ENCODE peak calls at places on chromosomes 11 and 22, in six cellular contexts. One of them, this sample, is unnamed.

GRCh38 chr11:10004526-10005113 is 289.4 kb downstream of the SBF2 start:
- DNase-seq in mesendoderm: peak
- DNase-seq in pancreas: no peak
- DNase-seq in substantia nigra: no peak
- DNase-seq in fibroblast of lung: peak
- DNase-seq in endodermal cell: peak
- DNase-seq in this sample: no peak

GRCh38 chr22:24424001-24424900 is 3.1 kb upstream of the ADORA2A start:
- DNase-seq in substantia nigra: no peak
- DNase-seq in pancreas: no peak
- DNase-seq in fibroblast of lung: no peak
- DNase-seq in mesendoderm: no peak
- DNase-seq in endodermal cell: peak
- DNase-seq in this sample: no peak

GRCh38 chr11:90229791-90230190 is 6.9 kb upstream of the CHORDC1 start:
- DNase-seq in mesendoderm: no peak
- DNase-seq in substantia nigra: no peak
- DNase-seq in fibroblast of lung: peak
- DNase-seq in endodermal cell: no peak
- DNase-seq in pancreas: no peak
- DNase-seq in this sample: no peak

GRCh38 chr11:124724854-124725718 is 14.7 kb upstream of the NRGN start:
- DNase-seq in substantia nigra: no peak
- DNase-seq in fibroblast of lung: no peak
- DNase-seq in mesendoderm: no peak
- DNase-seq in endodermal cell: no peak
- DNase-seq in pancreas: no peak
- DNase-seq in this sample: peak

GRCh38 chr11:1035577-1036283 is 788 bp downstream of the MUC6 start:
- DNase-seq in endodermal cell: no peak
- DNase-seq in substantia nigra: no peak
- DNase-seq in pancreas: no peak
- DNase-seq in mesendoderm: no peak
- DNase-seq in fibroblast of lung: no peak
- DNase-seq in this sample: no peak

GRCh38 chr22:40404251-40405177 is 34.1 kb downstream of the SGSM3 start:
- DNase-seq in pancreas: no peak
- DNase-seq in mesendoderm: no peak
- DNase-seq in endodermal cell: no peak
- DNase-seq in substantia nigra: no peak
- DNase-seq in fibroblast of lung: no peak
- DNase-seq in this sample: no peak

GRCh38 chr22:25053153-25053805 is 100.8 kb downstream of the KIAA1671 start:
- DNase-seq in pancreas: no peak
- DNase-seq in fibroblast of lung: no peak
- DNase-seq in mesendoderm: no peak
- DNase-seq in endodermal cell: no peak
- DNase-seq in substantia nigra: no peak
- DNase-seq in this sample: no peak

GRCh38 chr11:74268451-74268850 is 43.0 kb downstream of the P4HA3 start:
- DNase-seq in substantia nigra: no peak
- DNase-seq in fibroblast of lung: no peak
- DNase-seq in endodermal cell: no peak
- DNase-seq in pancreas: no peak
- DNase-seq in mesendoderm: no peak
- DNase-seq in this sample: no peak

GRCh38 chr22:42680648-42681047 is 31.5 kb upstream of the CYB5R3 start:
- DNase-seq in pancreas: no peak
- DNase-seq in fibroblast of lung: peak
- DNase-seq in mesendoderm: peak
- DNase-seq in substantia nigra: no peak
- DNase-seq in endodermal cell: no peak
- DNase-seq in this sample: no peak

GRCh38 chr11:2383823-2384722 is 7.0 kb downstream of the CD81 start:
- DNase-seq in pancreas: no peak
- DNase-seq in endodermal cell: no peak
- DNase-seq in mesendoderm: no peak
- DNase-seq in fibroblast of lung: no peak
- DNase-seq in substantia nigra: peak
- DNase-seq in this sample: no peak

GRCh38 chr11:91248199-91248807 is 976.3 kb upstream of the FAT3 start:
- DNase-seq in mesendoderm: peak
- DNase-seq in fibroblast of lung: peak
- DNase-seq in endodermal cell: peak
- DNase-seq in substantia nigra: no peak
- DNase-seq in pancreas: no peak
- DNase-seq in this sample: no peak

GRCh38 chr11:93577291-93577690 is 34.1 kb upstream of the SMCO4 start:
- DNase-seq in endodermal cell: no peak
- DNase-seq in substantia nigra: no peak
- DNase-seq in mesendoderm: no peak
- DNase-seq in fibroblast of lung: peak
- DNase-seq in pancreas: no peak
- DNase-seq in this sample: no peak

GRCh38 chr11:47236482-47236881 is 12.1 kb downstream of the ACP2 start:
- DNase-seq in mesendoderm: no peak
- DNase-seq in fibroblast of lung: peak
- DNase-seq in endodermal cell: no peak
- DNase-seq in pancreas: no peak
- DNase-seq in substantia nigra: no peak
- DNase-seq in this sample: no peak

GRCh38 chr11:58780578-58780977 is 48.8 kb upstream of the GLYAT start:
- DNase-seq in mesendoderm: no peak
- DNase-seq in endodermal cell: no peak
- DNase-seq in substantia nigra: no peak
- DNase-seq in pancreas: no peak
- DNase-seq in fibroblast of lung: no peak
- DNase-seq in this sample: no peak

GRCh38 chr22:39244073-39244495 is 698 bp downstream of the PDGFB start:
- DNase-seq in substantia nigra: no peak
- DNase-seq in fibroblast of lung: no peak
- DNase-seq in pancreas: no peak
- DNase-seq in endodermal cell: peak
- DNase-seq in mesendoderm: no peak
- DNase-seq in this sample: no peak

GRCh38 chr11:44526438-44526837 is 39.0 kb upstream of the CD82 start:
- DNase-seq in substantia nigra: no peak
- DNase-seq in fibroblast of lung: no peak
- DNase-seq in endodermal cell: no peak
- DNase-seq in mesendoderm: no peak
- DNase-seq in pancreas: no peak
- DNase-seq in this sample: no peak

GRCh38 chr22:44638966-44639739 is 62.9 kb upstream of the PRR5 start:
- DNase-seq in pancreas: no peak
- DNase-seq in endodermal cell: no peak
- DNase-seq in mesendoderm: no peak
- DNase-seq in fibroblast of lung: no peak
- DNase-seq in substantia nigra: peak
- DNase-seq in this sample: no peak

GRCh38 chr11:126518130-126518995 is 162.9 kb downstream of the ST3GAL4 start:
- DNase-seq in endodermal cell: no peak
- DNase-seq in fibroblast of lung: no peak
- DNase-seq in pancreas: no peak
- DNase-seq in mesendoderm: no peak
- DNase-seq in substantia nigra: no peak
- DNase-seq in this sample: no peak

GRCh38 chr11:76219243-76219642 is 12.9 kb upstream of the WNT11 start:
- DNase-seq in substantia nigra: no peak
- DNase-seq in mesendoderm: no peak
- DNase-seq in fibroblast of lung: no peak
- DNase-seq in pancreas: no peak
- DNase-seq in endodermal cell: no peak
- DNase-seq in this sample: no peak

GRCh38 chr11:66906077-66906929 is 49.4 kb downstream of the LRFN4 start:
- DNase-seq in mesendoderm: no peak
- DNase-seq in fibroblast of lung: peak
- DNase-seq in endodermal cell: peak
- DNase-seq in pancreas: no peak
- DNase-seq in substantia nigra: peak
- DNase-seq in this sample: no peak

GRCh38 chr11:6646040-6646439 is 9.6 kb downstream of the DCHS1 start:
- DNase-seq in substantia nigra: no peak
- DNase-seq in fibroblast of lung: peak
- DNase-seq in endodermal cell: peak
- DNase-seq in mesendoderm: no peak
- DNase-seq in pancreas: no peak
- DNase-seq in this sample: no peak

GRCh38 chr11:78577495-78577894 is 2.8 kb upstream of the NARS2 start:
- DNase-seq in mesendoderm: no peak
- DNase-seq in pancreas: no peak
- DNase-seq in fibroblast of lung: no peak
- DNase-seq in endodermal cell: no peak
- DNase-seq in substantia nigra: no peak
- DNase-seq in this sample: no peak

GRCh38 chr22:26672060-26672471 is 14.7 kb downstream of the MIAT start:
- DNase-seq in fibroblast of lung: no peak
- DNase-seq in pancreas: no peak
- DNase-seq in mesendoderm: no peak
- DNase-seq in endodermal cell: no peak
- DNase-seq in substantia nigra: no peak
- DNase-seq in this sample: no peak

GRCh38 chr11:134743809-134744195 is 331.8 kb upstream of the B3GAT1 start:
- DNase-seq in endodermal cell: no peak
- DNase-seq in substantia nigra: no peak
- DNase-seq in pancreas: no peak
- DNase-seq in fibroblast of lung: no peak
- DNase-seq in mesendoderm: no peak
- DNase-seq in this sample: no peak

GRCh38 chr11:134741453-134742227 is 329.6 kb upstream of the B3GAT1 start:
- DNase-seq in fibroblast of lung: peak
- DNase-seq in pancreas: no peak
- DNase-seq in endodermal cell: no peak
- DNase-seq in mesendoderm: peak
- DNase-seq in substantia nigra: no peak
- DNase-seq in this sample: no peak

GRCh38 chr11:134742956-134743808 is 331.1 kb upstream of the B3GAT1 start:
- DNase-seq in mesendoderm: peak
- DNase-seq in substantia nigra: no peak
- DNase-seq in endodermal cell: no peak
- DNase-seq in pancreas: no peak
- DNase-seq in fibroblast of lung: no peak
- DNase-seq in this sample: no peak

GRCh38 chr11:134740590-134741342 is 328.7 kb upstream of the B3GAT1 start:
- DNase-seq in substantia nigra: no peak
- DNase-seq in mesendoderm: no peak
- DNase-seq in endodermal cell: no peak
- DNase-seq in fibroblast of lung: no peak
- DNase-seq in pancreas: no peak
- DNase-seq in this sample: no peak

GRCh38 chr11:134742228-134742612 is 330.2 kb upstream of the B3GAT1 start:
- DNase-seq in substantia nigra: no peak
- DNase-seq in mesendoderm: no peak
- DNase-seq in fibroblast of lung: peak
- DNase-seq in endodermal cell: no peak
- DNase-seq in pancreas: no peak
- DNase-seq in this sample: no peak
- H3K27ac ChIP-seq in substantia nigra: no peak
- H3K27ac ChIP-seq in mesendoderm: no peak
- H3K27ac ChIP-seq in fibroblast of lung: no peak
- H3K27ac ChIP-seq in endodermal cell: no peak
- H3K27ac ChIP-seq in pancreas: no peak
- H3K27ac ChIP-seq in this sample: no peak

DNA sequence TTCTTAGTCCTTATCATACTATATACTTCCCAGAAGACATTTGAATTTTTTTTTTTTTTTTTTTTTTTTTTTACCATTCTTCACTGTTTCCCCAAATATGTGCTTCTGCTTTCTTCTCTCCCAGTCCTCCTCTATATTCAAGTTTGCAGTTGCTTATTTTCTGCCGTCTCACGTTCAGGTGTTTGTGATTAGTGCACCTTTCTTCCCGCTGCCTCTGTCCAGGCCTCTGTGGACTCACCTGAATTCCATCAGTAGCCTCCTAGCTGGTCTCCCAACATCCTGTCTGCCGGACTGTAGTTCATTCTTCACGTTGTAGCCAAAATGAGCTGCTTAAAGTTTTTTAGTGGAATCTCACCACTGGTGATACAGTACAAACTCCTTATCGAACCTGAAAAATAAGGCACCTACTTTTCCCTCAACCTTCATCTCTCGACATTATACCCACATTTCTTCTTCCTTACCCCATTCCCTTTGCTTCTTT is 795 bp upstream of the MSANTD4 start:
- DNase-seq in fibroblast of lung: no peak
- DNase-seq in mesendoderm: no peak
- DNase-seq in endodermal cell: no peak
- DNase-seq in pancreas: no peak
- DNase-seq in substantia nigra: no peak
- DNase-seq in this sample: no peak
- H3K27ac ChIP-seq in fibroblast of lung: peak
- H3K27ac ChIP-seq in mesendoderm: no peak
- H3K27ac ChIP-seq in endodermal cell: no peak
- H3K27ac ChIP-seq in pancreas: peak
- H3K27ac ChIP-seq in substantia nigra: peak
- H3K27ac ChIP-seq in this sample: peak

GRCh38 chr22:20580179-20580578 is 72.8 kb downstream of the MED15 start:
- DNase-seq in endodermal cell: no peak
- DNase-seq in fibroblast of lung: no peak
- DNase-seq in mesendoderm: no peak
- DNase-seq in substantia nigra: no peak
- DNase-seq in pancreas: no peak
- DNase-seq in this sample: no peak

GRCh38 chr22:20578192-20578591 is 70.8 kb downstream of the MED15 start:
- DNase-seq in substantia nigra: no peak
- DNase-seq in pancreas: no peak
- DNase-seq in mesendoderm: no peak
- DNase-seq in fibroblast of lung: no peak
- DNase-seq in endodermal cell: no peak
- DNase-seq in this sample: no peak

GRCh38 chr22:20579273-20580120 is 72.1 kb downstream of the MED15 start:
- DNase-seq in pancreas: no peak
- DNase-seq in substantia nigra: no peak
- DNase-seq in mesendoderm: no peak
- DNase-seq in fibroblast of lung: no peak
- DNase-seq in endodermal cell: no peak
- DNase-seq in this sample: no peak

GRCh38 chr22:20577549-20577975 is 70.2 kb downstream of the MED15 start:
- DNase-seq in endodermal cell: no peak
- DNase-seq in mesendoderm: no peak
- DNase-seq in fibroblast of lung: no peak
- DNase-seq in substantia nigra: no peak
- DNase-seq in pancreas: no peak
- DNase-seq in this sample: no peak

DNA sequence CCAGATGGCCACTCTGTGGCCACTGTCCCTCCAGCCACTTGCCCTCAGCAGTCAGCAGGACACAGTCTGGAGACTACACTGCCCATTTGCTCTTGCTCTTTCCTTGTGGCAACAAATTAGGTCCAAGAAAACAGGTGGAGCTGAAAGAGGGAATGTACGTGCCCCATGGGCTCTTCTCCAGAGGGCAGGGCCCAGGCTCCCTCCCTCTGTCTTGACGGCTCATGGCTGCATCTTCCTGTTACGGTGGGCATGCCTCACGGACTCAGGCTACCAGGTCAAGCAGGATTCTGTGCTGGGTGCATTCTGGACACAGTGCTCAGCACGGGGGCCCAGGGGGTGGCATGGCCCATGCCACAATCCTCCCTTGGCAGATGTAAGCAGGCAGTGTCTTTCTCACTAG is 71.3 kb downstream of the MED15 start:
- DNase-seq in fibroblast of lung: no peak
- DNase-seq in pancreas: no peak
- DNase-seq in mesendoderm: no peak
- DNase-seq in endodermal cell: no peak
- DNase-seq in substantia nigra: no peak
- DNase-seq in this sample: no peak
- H3K27ac ChIP-seq in fibroblast of lung: no peak
- H3K27ac ChIP-seq in pancreas: no peak
- H3K27ac ChIP-seq in mesendoderm: no peak
- H3K27ac ChIP-seq in endodermal cell: no peak
- H3K27ac ChIP-seq in substantia nigra: no peak
- H3K27ac ChIP-seq in this sample: no peak

GRCh38 chr22:31681625-31682345 is 19.8 kb upstream of the PISD start:
- DNase-seq in pancreas: no peak
- DNase-seq in fibroblast of lung: peak
- DNase-seq in mesendoderm: no peak
- DNase-seq in endodermal cell: no peak
- DNase-seq in substantia nigra: no peak
- DNase-seq in this sample: no peak
- H3K27ac ChIP-seq in pancreas: no peak
- H3K27ac ChIP-seq in fibroblast of lung: peak
- H3K27ac ChIP-seq in mesendoderm: no peak
- H3K27ac ChIP-seq in endodermal cell: no peak
- H3K27ac ChIP-seq in substantia nigra: no peak
- H3K27ac ChIP-seq in this sample: no peak